ENCODE peak calls at places on chromosomes 13 and 19, in six cellular contexts. I, E, B, X, D and T are unnamed samples.

GRCh38 chr13:113329656-113330312 is 32.7 kb downstream of the LAMP1 start:
- DNase-seq in I (no peak), E (no peak), B (peak), X (no peak), D (no peak), T (no peak)

GRCh38 chr19:1177322-1178114 is 3.5 kb upstream of the SBNO2 start:
- DNase-seq in I (no peak), E (peak), B (no peak), X (no peak), D (no peak), T (no peak)

GRCh38 chr19:1626417-1627010 is 21.3 kb upstream of the UQCR11 start:
- DNase-seq in I (no peak), E (no peak), B (no peak), X (no peak), D (no peak), T (no peak)

GRCh38 chr19:11111117-11111770 is 22.0 kb downstream of the LDLR start:
- DNase-seq in I (no peak), E (no peak), B (no peak), X (no peak), D (no peak), T (no peak)

GRCh38 chr13:108733141-108733540 is 103.7 kb downstream of the MYO16 start:
- DNase-seq in I (no peak), E (no peak), B (no peak), X (no peak), D (no peak), T (no peak)

GRCh38 chr13:111953546-111954178 is 113.3 kb upstream of the SOX1 start:
- DNase-seq in I (no peak), E (no peak), B (no peak), X (peak), D (no peak), T (peak)

GRCh38 chr19:17965370-17966114 is 1.4 kb upstream of the KCNN1 start:
- DNase-seq in I (no peak), E (no peak), B (peak), X (no peak), D (no peak), T (no peak)

GRCh38 chr19:45076851-45077730 is 813 bp upstream of the ZNF296 start:
- DNase-seq in I (no peak), E (no peak), B (no peak), X (no peak), D (no peak), T (no peak)

GRCh38 chr13:90769387-90769786 is 578.1 kb upstream of the MIR17HG start:
- DNase-seq in I (no peak), E (no peak), B (no peak), X (no peak), D (no peak), T (no peak)

GRCh38 chr19:33629826-33630375 is 8.1 kb downstream of the CHST8 start:
- DNase-seq in I (no peak), E (no peak), B (no peak), X (no peak), D (no peak), T (no peak)

GRCh38 chr13:111626371-111627305 is 306.2 kb downstream of the TEX29 start:
- DNase-seq in I (no peak), E (no peak), B (no peak), X (no peak), D (no peak), T (peak)

GRCh38 chr19:8460516-8461298 is 15.9 kb downstream of the HNRNPM start:
- DNase-seq in I (no peak), E (no peak), B (no peak), X (no peak), D (no peak), T (no peak)

GRCh38 chr19:2494084-2494446 is 18.1 kb downstream of the GADD45B start:
- DNase-seq in I (no peak), E (no peak), B (peak), X (no peak), D (peak), T (no peak)

GRCh38 chr13:99421758-99422555 is 79.3 kb upstream of the TM9SF2 start:
- DNase-seq in I (no peak), E (no peak), B (no peak), X (peak), D (no peak), T (no peak)

GRCh38 chr13:74847966-74848365 is 634.0 kb downstream of the TBC1D4 start:
- DNase-seq in I (no peak), E (no peak), B (no peak), X (no peak), D (no peak), T (no peak)

GRCh38 chr13:27979765-27980279 is 8.7 kb downstream of the URAD start:
- DNase-seq in I (no peak), E (no peak), B (no peak), X (no peak), D (no peak), T (no peak)

GRCh38 chr13:25148005-25148798 is 23.9 kb downstream of the AMER2 start:
- DNase-seq in I (no peak), E (no peak), B (no peak), X (no peak), D (no peak), T (no peak)

GRCh38 chr19:13275016-13275722 is 125.0 kb downstream of the IER2 start:
- DNase-seq in I (no peak), E (no peak), B (peak), X (no peak), D (no peak), T (no peak)

GRCh38 chr19:33819875-33820781 is 23.5 kb downstream of the KCTD15 start:
- DNase-seq in I (peak), E (no peak), B (peak), X (peak), D (peak), T (no peak)

GRCh38 chr13:90868321-90868920 is 479.1 kb upstream of the MIR17HG start:
- DNase-seq in I (no peak), E (no peak), B (peak), X (no peak), D (no peak), T (no peak)

GRCh38 chr13:99415014-99415650 is 86.1 kb upstream of the TM9SF2 start:
- DNase-seq in I (no peak), E (no peak), B (no peak), X (no peak), D (peak), T (no peak)

GRCh38 chr13:100381595-100382224 is 206.9 kb downstream of the GGACT start:
- DNase-seq in I (no peak), E (no peak), B (no peak), X (no peak), D (no peak), T (no peak)

GRCh38 chr19:41792513-41793413 is 3.6 kb upstream of the CEACAM3 start:
- DNase-seq in I (no peak), E (peak), B (peak), X (peak), D (no peak), T (no peak)

GRCh38 chr13:59842507-59842906 is 321.2 kb downstream of the DIAPH3 start:
- DNase-seq in I (no peak), E (no peak), B (no peak), X (no peak), D (no peak), T (no peak)

GRCh38 chr13:59843040-59843439 is 320.7 kb downstream of the DIAPH3 start:
- DNase-seq in I (no peak), E (no peak), B (no peak), X (no peak), D (no peak), T (no peak)

GRCh38 chr13:59846845-59847620 is 316.7 kb downstream of the DIAPH3 start:
- DNase-seq in I (no peak), E (no peak), B (no peak), X (no peak), D (no peak), T (no peak)
- TF ChIP-seq CTCF in I (no peak), E (no peak), B (no peak), X (no peak), D (no peak), T (no peak)

GRCh38 chr19:35303357-35303915 is 11.5 kb downstream of the MAG start:
- DNase-seq in I (no peak), E (no peak), B (no peak), X (no peak), D (no peak), T (no peak)
- TF ChIP-seq CTCF in I (no peak), E (no peak), B (no peak), X (no peak), D (no peak), T (no peak)

DNA sequence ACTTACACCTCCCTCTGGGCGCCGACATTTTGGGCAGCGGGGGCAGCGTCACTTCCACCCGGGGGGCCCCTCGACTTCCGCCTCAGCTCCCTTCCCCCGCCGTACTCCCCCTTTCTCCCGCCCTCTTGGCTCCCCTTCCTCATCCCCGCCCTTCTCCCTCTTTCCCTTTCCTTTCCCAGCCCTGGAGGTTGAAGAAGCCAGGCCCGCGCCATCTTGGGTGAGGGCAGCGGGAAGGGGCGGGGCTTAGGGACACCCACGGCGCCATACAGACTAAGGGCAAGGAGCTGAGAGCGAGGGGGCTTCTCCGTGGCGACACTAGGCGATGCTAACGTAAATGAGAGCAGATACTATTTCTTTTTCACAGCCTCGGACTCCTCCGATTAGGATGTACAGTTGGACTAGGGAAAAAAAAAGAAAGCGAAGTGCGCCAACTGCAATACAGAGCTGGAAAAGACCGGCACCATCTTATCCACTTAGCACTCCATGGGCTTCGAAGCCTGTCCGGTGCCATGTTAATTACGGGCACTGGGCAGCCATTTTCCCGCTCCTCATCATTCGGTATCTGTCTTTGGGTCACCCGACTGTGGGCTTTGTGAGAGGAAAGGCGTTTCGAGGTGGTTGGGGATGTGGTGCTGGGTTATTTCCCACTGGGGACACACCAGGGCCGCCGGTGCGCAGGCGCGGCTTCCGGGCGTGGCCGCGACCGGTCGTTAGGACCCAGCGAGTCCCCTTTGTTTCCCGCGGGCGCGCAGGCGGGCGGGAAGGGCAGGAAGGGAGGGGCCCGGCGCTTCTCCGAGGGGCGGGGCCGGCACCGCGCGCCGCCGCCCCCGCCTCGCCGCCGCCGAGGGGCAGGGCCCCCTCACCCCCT is at the start of the genes FIZ1 and ZNF524:
- DNase-seq in I (peak), E (peak), B (peak), X (peak), D (peak), T (peak)
- TF ChIP-seq CTCF in I (no peak), E (no peak), B (no peak), X (no peak), D (no peak), T (no peak)

DNA sequence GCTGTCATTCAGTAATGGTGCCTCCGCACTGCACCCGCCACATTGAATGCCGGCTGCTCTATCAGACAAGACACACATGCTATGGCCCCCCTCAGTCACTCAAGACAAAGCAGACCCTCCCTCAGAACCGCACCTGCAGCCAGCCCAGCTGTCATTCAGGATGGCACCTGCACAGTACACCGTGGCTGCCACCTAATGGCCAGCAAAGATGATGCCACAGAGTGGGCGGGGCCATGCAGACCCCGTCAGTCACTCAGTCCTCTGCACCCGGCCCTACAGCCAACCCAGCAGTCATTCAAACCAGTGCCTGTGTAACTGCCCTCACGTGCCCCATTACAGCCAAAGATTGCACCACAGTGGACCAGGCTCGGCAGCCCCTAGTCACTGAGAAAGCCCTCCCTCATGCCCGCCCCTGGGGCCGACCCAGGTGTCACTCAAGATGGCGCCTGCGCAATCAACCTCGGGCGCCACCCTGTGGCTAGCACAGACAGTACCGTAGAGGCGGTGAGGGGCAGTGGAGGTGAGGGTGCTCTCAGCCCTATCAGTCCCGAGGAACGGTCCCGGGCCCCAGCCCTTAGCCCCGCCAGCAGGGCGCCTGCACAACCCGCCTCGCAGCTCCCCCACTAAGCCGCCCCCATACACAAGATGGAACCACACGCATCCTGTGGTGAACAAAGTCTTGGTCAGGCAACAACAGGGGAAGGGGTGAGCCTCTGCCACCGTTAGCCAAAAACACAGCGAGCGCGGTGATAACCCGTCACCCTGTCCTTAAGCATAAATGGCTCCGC is 2.4 kb downstream of the PEG3 start:
- DNase-seq in I (peak), E (no peak), B (peak), X (no peak), D (peak), T (no peak)
- TF ChIP-seq CTCF in I (peak), E (no peak), B (peak), X (no peak), D (peak), T (no peak)

DNA sequence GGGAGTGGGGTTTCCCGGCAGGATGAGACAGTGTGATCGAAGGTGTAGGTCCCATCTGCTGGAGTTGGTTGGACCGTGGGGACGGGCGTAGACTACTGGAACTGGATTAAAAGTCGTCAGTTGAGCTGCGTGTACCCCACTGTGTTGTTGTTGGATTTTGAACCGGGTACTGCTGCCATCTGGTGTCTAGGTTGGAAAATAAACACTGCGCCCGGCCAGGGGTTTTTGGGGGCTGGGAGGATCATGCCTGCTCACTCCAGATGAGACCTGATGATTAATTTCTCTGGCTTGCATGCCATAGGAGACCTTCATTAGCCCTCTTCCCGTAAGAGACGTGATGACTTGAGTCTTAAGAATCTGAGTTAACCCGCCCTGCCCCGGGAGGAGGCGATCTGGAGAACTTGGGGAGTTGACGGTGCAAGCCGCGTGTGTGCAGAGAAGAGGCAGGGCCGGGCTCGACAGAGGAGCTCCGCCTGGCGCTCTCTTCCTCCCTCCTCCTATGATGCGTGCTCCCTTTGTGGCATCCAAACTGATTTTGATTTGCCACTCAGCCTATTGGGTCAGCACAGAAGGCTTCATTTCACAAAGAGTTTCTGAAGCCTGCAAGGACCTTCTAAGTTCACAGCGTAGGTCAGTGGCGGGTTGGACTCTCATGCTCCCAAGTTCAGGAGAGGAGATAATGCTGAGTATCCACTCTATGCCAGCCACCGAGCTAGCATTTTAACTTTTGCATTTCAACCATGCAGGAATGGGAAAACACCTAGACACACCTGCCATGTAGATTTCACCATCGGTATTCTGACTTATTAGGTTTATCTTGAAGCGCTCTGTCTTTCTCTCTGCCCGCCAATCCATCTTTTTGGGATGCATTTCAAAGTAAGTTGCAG is 2.7 kb downstream of the UHRF1 start:
- DNase-seq in I (peak), E (peak), B (peak), X (peak), D (peak), T (peak)
- TF ChIP-seq CTCF in I (peak), E (peak), B (peak), X (peak), D (peak), T (peak)

GRCh38 chr13:83975668-83976165 is 93.4 kb upstream of the SLITRK1 start:
- DNase-seq in I (no peak), E (no peak), B (no peak), X (no peak), D (no peak), T (no peak)
- TF ChIP-seq CTCF in I (no peak), E (no peak), B (no peak), X (no peak), D (no peak), T (no peak)

DNA sequence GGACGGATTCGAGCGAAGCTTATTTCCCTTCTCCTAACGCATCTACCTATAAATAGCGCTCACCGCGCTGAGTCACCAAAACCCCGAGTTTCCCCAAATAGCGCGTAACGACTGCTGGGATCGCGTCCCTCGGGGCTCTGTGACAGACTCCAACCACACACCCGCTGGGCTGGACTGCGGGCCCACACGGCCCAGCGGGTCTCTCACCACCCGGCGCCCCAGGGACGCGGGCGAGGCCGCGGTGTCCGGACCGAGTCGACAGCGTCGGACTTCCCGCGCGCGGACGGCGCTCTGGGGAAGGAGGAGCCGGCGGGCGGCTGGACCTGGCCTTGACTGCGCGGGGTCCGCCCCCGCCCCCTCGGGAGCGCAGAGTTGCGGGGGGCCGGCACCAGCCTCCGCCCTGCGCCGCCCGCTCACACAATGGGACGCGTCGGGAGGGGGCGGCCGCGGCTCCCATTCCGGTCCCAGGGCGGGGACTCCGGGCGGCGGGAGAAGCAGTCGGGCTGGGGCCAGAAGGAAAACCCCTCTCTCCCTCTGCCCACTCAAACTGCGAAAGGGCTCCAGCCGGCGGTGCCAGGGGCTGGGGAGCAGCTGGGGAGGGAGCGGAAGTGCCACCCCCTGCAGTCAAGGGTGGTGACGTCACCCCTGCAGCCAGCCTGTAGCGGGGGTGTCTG is 108.8 kb downstream of the KCNRG start:
- DNase-seq in I (peak), E (peak), B (peak), X (peak), D (peak), T (no peak)
- TF ChIP-seq CTCF in I (peak), E (peak), B (no peak), X (no peak), D (no peak), T (peak)

GRCh38 chr13:98035373-98035772 is 81.9 kb downstream of the IPO5 start:
- DNase-seq in I (no peak), E (no peak), B (no peak), X (no peak), D (no peak), T (no peak)

GRCh38 chr13:98039261-98039660 is 85.8 kb downstream of the IPO5 start:
- DNase-seq in I (no peak), E (no peak), B (no peak), X (no peak), D (no peak), T (no peak)

GRCh38 chr13:98032168-98032567 is 78.7 kb downstream of the IPO5 start:
- DNase-seq in I (no peak), E (no peak), B (no peak), X (no peak), D (no peak), T (no peak)

DNA sequence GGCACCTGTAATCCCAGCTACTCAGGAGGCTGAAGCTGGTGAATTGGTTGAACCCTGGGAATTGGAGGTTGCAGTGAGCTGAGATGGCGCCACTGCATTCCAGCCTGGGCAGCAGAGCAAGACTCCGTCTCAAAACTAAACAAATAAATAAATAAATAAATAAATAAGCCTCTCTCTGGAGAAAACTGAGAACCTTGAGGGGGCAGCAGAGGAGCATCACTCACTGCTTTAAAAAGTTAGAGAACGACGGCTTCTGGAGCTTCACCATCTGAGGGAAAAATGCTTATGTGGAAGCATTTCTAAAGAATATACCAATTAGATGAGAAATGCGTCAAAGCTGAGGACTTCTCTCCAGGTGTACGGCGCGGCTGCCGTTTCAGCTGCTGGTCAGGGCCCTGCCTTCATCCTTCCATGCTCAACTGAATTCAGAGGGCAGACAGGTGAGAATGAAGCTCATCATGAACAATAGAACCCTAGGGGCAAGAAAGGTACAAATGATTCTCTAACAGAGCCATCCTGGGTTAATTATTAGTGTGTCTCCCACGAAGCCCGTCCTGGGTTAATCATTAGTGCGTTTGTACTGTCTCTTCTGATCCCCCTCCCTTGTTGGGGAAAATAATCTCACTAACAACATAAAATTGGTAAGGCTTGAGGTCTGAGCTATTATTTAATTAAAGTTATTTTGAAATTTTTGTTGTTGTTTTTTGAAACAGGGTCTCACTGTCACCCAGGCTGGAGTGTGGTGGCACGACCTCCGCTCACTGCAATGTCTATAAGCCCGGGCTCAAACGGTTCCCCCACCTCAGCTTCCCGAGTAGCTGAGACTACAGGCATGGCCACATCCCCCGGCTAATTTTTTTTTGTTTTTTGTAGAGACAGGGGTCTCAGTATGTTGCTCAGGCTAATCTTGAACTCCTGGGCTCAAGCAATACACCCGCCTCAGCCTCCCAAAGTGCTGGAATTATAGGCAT is 80.1 kb downstream of the IPO5 start:
- DNase-seq in I (peak), E (peak), B (peak), X (no peak), D (no peak), T (no peak)
- TF ChIP-seq CTCF in I (peak), E (peak), B (peak), X (no peak), D (peak), T (peak)